ENCODE peak calls at places on chromosomes 12 and 14, in five cellular contexts. Y is neuronal stem cell; L is fibroblast of lung; W is naive thymus-derived CD4-positive, alpha-beta T cell; N is breast epithelium. X is an unnamed sample. For H3K4me1, the result is how much of the 10 kb centered on the place peaks cover.

GRCh38 chr14:102205560-102205959 is 65.9 kb downstream of the WDR20 start:
- DNase-seq in Y (no peak), W (no peak), L (no peak), N (no peak), X (no peak)

GRCh38 chr12:22459872-22460490 is 84.4 kb downstream of the C2CD5 start:
- DNase-seq in Y (peak), N (no peak), W (peak), L (peak), X (no peak)

GRCh38 chr12:1836241-1836803 is 16.0 kb downstream of the LRTM2 start:
- DNase-seq in N (no peak), Y (no peak), W (no peak), L (no peak), X (no peak)

GRCh38 chr14:94612580-94613554 is 676 bp downstream of the SERPINA3 start:
- DNase-seq in Y (no peak), N (no peak), W (no peak), L (peak), X (no peak)

GRCh38 chr14:64566651-64567122 is 16.9 kb downstream of the PPP1R36 start:
- DNase-seq in L (no peak), N (no peak), W (no peak), Y (no peak), X (no peak)

GRCh38 chr12:48151103-48151771 is 6.1 kb downstream of the ASB8 start:
- DNase-seq in Y (no peak), L (no peak), N (no peak), W (no peak), X (no peak)

GRCh38 chr14:70670992-70671651 is 29.4 kb downstream of the TTC9 start:
- DNase-seq in L (peak), Y (no peak), W (no peak), N (no peak), X (no peak)

GRCh38 chr14:70022771-70023445 is 143.7 kb downstream of the SMOC1 start:
- DNase-seq in N (no peak), L (no peak), Y (no peak), W (no peak), X (no peak)

GRCh38 chr14:31880935-31881334 is 196.2 kb upstream of the ARHGAP5 start:
- DNase-seq in L (peak), Y (no peak), W (no peak), N (no peak), X (no peak)

GRCh38 chr12:46364777-46365580 is 7.6 kb downstream of the SLC38A2 start:
- DNase-seq in Y (no peak), L (peak), N (no peak), W (no peak), X (no peak)

GRCh38 chr12:131615316-131616053 is 95.4 kb upstream of the SFSWAP start:
- DNase-seq in W (no peak), Y (no peak), L (no peak), N (no peak), X (no peak)

GRCh38 chr12:109447482-109447881 is 29.6 kb downstream of the KCTD10 start:
- DNase-seq in N (no peak), Y (no peak), W (no peak), L (no peak), X (no peak)

GRCh38 chr14:104294628-104294982 is 156.2 kb downstream of the KIF26A start:
- DNase-seq in W (no peak), N (peak), Y (no peak), L (no peak), X (no peak)

GRCh38 chr12:108735855-108736254 is 4.5 kb upstream of the CORO1C start:
- DNase-seq in N (no peak), L (no peak), W (no peak), Y (no peak), X (no peak)

GRCh38 chr12:14910090-14910915 is 24.6 kb upstream of the MGP start:
- DNase-seq in L (peak), N (no peak), W (no peak), Y (no peak), X (no peak)

GRCh38 chr12:25208554-25208953 is 13.5 kb downstream of the ETFRF1 start:
- DNase-seq in Y (no peak), W (no peak), L (no peak), N (no peak), X (no peak)

GRCh38 chr14:95340201-95340697 is 20.5 kb upstream of the CLMN start:
- DNase-seq in N (peak), Y (no peak), L (no peak), W (no peak), X (no peak)

GRCh38 chr14:22177870-22178269 is 411.2 kb downstream of the DAD1 start:
- DNase-seq in N (no peak), W (no peak), Y (no peak), L (peak), X (no peak)

GRCh38 chr12:122072031-122072970 is 6.3 kb upstream of the MLXIP start:
- DNase-seq in N (no peak), W (no peak), Y (no peak), L (peak), X (no peak)

GRCh38 chr14:101584049-101584859 is 23.0 kb downstream of the DIO3 start:
- DNase-seq in N (peak), Y (no peak), L (no peak), W (no peak), X (no peak)

GRCh38 chr12:53048780-53049401 is 974 bp upstream of the TNS2 start:
- DNase-seq in W (no peak), N (peak), Y (no peak), L (peak), X (no peak)

GRCh38 chr12:69514111-69514510 is 43.9 kb downstream of the FRS2 start:
- DNase-seq in L (no peak), W (no peak), Y (no peak), N (no peak), X (no peak)

GRCh38 chr12:132171968-132172521 is 27.8 kb downstream of the NOC4L start:
- DNase-seq in N (no peak), W (no peak), Y (no peak), L (no peak), X (no peak)

GRCh38 chr14:95482967-95483842 is 33.2 kb downstream of the SYNE3 start:
- DNase-seq in L (peak), W (no peak), N (no peak), Y (no peak), X (no peak)

GRCh38 chr14:59251811-59252771 is 63.6 kb downstream of the DAAM1 start:
- DNase-seq in L (peak), N (no peak), Y (no peak), W (no peak), X (no peak)
- H3K4me1 ChIP-seq in L (under half), N (under half), Y (under half), W (under half), X (under half)

DNA sequence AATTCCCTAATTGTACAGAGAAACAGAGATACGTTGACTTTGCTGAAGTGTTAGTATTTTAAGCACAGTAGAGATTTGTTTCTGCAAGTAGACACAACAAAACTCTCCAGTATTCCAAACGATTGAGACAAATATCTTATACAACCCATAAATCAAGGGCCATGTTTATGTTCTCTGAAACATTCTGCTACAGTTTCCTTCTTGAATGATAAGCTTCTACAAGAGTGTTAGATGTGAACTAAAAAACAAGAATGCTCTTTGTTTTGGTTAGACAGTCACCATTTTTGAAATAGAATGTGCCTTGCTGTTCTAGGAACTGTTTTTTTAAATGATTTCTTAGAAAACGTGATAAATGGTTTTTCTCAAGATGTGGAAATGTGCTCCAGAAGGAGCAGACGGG is 1656.3 kb upstream of the FLRT2 start:
- DNase-seq in W (no peak), Y (no peak), L (no peak), N (no peak), X (no peak)
- H3K4me3 ChIP-seq in W (no peak), Y (no peak), L (no peak), N (no peak), X (no peak)

GRCh38 chr14:91317381-91318313 is 73.1 kb upstream of the GPR68 start:
- DNase-seq in Y (no peak), L (peak), N (peak), W (peak), X (peak)
- H3K4me1 ChIP-seq in Y (under half), L (under half), N (under half), W (half or more), X (under half)

DNA sequence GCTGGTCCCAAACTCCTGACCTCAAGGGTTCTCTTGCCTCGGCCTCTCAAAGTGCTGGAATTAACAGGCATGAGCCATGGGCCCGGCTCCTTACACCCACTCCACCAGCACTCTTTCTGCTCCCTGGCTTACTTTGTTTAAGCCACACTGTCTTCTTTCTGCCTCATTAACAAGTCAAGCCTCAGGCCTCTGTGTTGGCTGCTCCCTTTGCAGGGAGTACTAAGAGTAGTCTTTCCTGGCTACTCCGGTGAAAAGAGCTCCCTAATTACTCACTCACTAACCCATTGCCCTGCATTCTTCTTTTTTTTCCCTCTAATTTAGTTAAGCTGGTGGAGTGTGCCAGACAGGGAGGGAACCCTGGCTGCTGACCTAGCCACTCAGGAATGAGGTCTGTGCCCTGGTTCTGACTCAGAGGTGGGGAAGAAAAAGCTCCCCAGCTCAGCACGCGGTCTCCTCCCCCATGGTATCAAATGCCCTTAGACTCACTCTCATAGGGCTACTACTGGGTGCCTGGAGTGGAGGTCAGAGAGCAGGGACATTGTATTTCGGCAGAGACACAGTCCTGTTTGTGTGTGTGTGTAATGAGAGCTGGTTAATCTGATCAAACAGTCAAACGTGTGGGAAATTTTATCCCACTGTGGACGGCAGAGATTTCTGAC is 19.8 kb downstream of the GALNT6 start:
- DNase-seq in N (no peak), W (no peak), Y (peak), L (peak), X (no peak)
- H3K4me3 ChIP-seq in N (no peak), W (no peak), Y (no peak), L (no peak), X (no peak)

GRCh38 chr12:104499207-104499606 is 42.5 kb downstream of the CHST11 start:
- DNase-seq in W (no peak), Y (no peak), L (no peak), N (no peak), X (no peak)
- H3K4me1 ChIP-seq in W (half or more), Y (under half), L (under half), N (under half), X (under half)

GRCh38 chr12:80938397-80938796 is 663 bp upstream of the LIN7A start:
- DNase-seq in N (no peak), L (no peak), Y (no peak), W (no peak), X (no peak)
- H3K4me3 ChIP-seq in N (no peak), L (peak), Y (no peak), W (no peak), X (no peak)

GRCh38 chr12:64672925-64673409 is 62.7 kb downstream of the RASSF3 start:
- DNase-seq in N (no peak), W (peak), L (peak), Y (no peak), X (no peak)

GRCh38 chr12:64671682-64672081 is 61.4 kb downstream of the RASSF3 start:
- DNase-seq in W (no peak), L (no peak), N (no peak), Y (no peak), X (no peak)

GRCh38 chr12:64670856-64671639 is 60.8 kb downstream of the RASSF3 start:
- DNase-seq in L (peak), N (no peak), Y (no peak), W (no peak), X (no peak)

GRCh38 chr12:64669270-64669842 is 59.1 kb downstream of the RASSF3 start:
- DNase-seq in N (no peak), L (no peak), Y (no peak), W (peak), X (no peak)

GRCh38 chr12:64670039-64670438 is 59.7 kb downstream of the RASSF3 start:
- DNase-seq in W (peak), Y (no peak), N (no peak), L (no peak), X (no peak)
- H3K4me1 ChIP-seq in W (half or more), Y (under half), N (under half), L (under half), X (half or more)